ENCODE peak calls at places on chromosome 5, in six cellular contexts. L, Z, K, B, Y and M are unnamed samples.

GRCh38 chr5:133314086-133314485 is 262.3 kb downstream of the HSPA4 start:
- DNase-seq in Z (no peak), Y (no peak), K (no peak), B (no peak), L (no peak), M (peak)

GRCh38 chr5:53249529-53249928 is 140.0 kb upstream of the MOCS2 start:
- DNase-seq in L (peak), Y (no peak), Z (no peak), K (no peak), B (no peak), M (no peak)

GRCh38 chr5:173530547-173530946 is 85.9 kb downstream of the BOD1 start:
- DNase-seq in K (peak), Y (no peak), Z (no peak), L (no peak), B (no peak), M (peak)

GRCh38 chr5:10607023-10607665 is 43.3 kb downstream of the ANKRD33B start:
- DNase-seq in B (peak), Z (no peak), Y (peak), K (no peak), L (no peak), M (peak)

GRCh38 chr5:126358525-126358924 is 64.7 kb upstream of the GRAMD2B start:
- DNase-seq in B (no peak), L (peak), Z (no peak), Y (no peak), K (no peak), M (peak)

GRCh38 chr5:126285307-126285706 is 137.9 kb upstream of the GRAMD2B start:
- DNase-seq in Z (no peak), K (no peak), L (no peak), B (no peak), Y (no peak), M (no peak)

GRCh38 chr5:124057161-124057814 is 545.3 kb downstream of the CSNK1G3 start:
- DNase-seq in B (peak), Y (peak), Z (no peak), K (no peak), L (no peak), M (peak)

GRCh38 chr5:74433255-74434123 is 207.0 kb downstream of the ENC1 start:
- DNase-seq in L (peak), B (no peak), Z (no peak), Y (no peak), K (peak), M (no peak)

GRCh38 chr5:174532453-174533126 is 191.8 kb upstream of the MSX2 start:
- DNase-seq in L (peak), Z (peak), K (peak), B (no peak), Y (peak), M (peak)

GRCh38 chr5:169997736-169998284 is 17.5 kb upstream of the INSYN2B start:
- DNase-seq in Y (no peak), Z (no peak), K (no peak), L (no peak), B (no peak), M (no peak)

GRCh38 chr5:33299621-33300208 is 141.1 kb upstream of the TARS1 start:
- DNase-seq in Y (no peak), K (no peak), L (peak), Z (no peak), B (peak), M (peak)

GRCh38 chr5:757346-757930 is 27.1 kb downstream of the ZDHHC11B start:
- DNase-seq in K (no peak), Z (no peak), B (no peak), L (no peak), Y (no peak), M (no peak)

GRCh38 chr5:176533894-176534611 is 3.1 kb downstream of the RNF44 start:
- DNase-seq in K (no peak), B (no peak), Z (no peak), Y (peak), L (no peak), M (peak)

GRCh38 chr5:53472720-53473510 is 7.5 kb upstream of the FST start:
- DNase-seq in K (no peak), B (no peak), Y (no peak), L (no peak), Z (no peak), M (no peak)

GRCh38 chr5:143592648-143593047 is 189.2 kb upstream of the NR3C1 start:
- DNase-seq in Y (no peak), K (no peak), Z (no peak), L (peak), B (no peak), M (peak)

GRCh38 chr5:75089137-75089536 is 36.8 kb upstream of the GCNT4 start:
- DNase-seq in L (peak), Y (peak), K (no peak), B (no peak), Z (no peak), M (no peak)

GRCh38 chr5:57653636-57654290 is 171.2 kb upstream of the ACTBL2 start:
- DNase-seq in Z (peak), B (no peak), Y (no peak), L (no peak), K (no peak), M (no peak)

GRCh38 chr5:134149571-134150303 is 27.0 kb downstream of the SKP1 start:
- DNase-seq in Z (no peak), L (no peak), Y (no peak), K (no peak), B (no peak), M (no peak)

GRCh38 chr5:100539519-100539918 is 4.3 kb downstream of the FAM174A start:
- DNase-seq in Y (no peak), B (no peak), Z (no peak), L (no peak), K (no peak), M (no peak)

GRCh38 chr5:38800515-38800914 is 45.3 kb upstream of the OSMR start:
- DNase-seq in K (no peak), B (no peak), Z (no peak), Y (no peak), L (no peak), M (no peak)

GRCh38 chr5:140186155-140186753 is 11.3 kb downstream of the CYSTM1 start:
- DNase-seq in B (no peak), L (no peak), Y (no peak), K (no peak), Z (no peak), M (no peak)

GRCh38 chr5:179796877-179797608 is 3.3 kb downstream of the LTC4S start:
- DNase-seq in B (no peak), Z (no peak), L (no peak), Y (no peak), K (no peak), M (no peak)

GRCh38 chr5:167104351-167104750 is 1187.1 kb upstream of the WWC1 start:
- DNase-seq in Y (no peak), Z (no peak), B (no peak), L (no peak), K (no peak), M (peak)

GRCh38 chr5:32202394-32202793 is 28.3 kb upstream of the GOLPH3 start:
- DNase-seq in B (no peak), Y (no peak), Z (no peak), K (no peak), L (no peak), M (no peak)

GRCh38 chr5:147918101-147918500 is 11.8 kb upstream of the C5orf46 start:
- DNase-seq in B (no peak), Y (no peak), Z (no peak), K (no peak), L (no peak), M (no peak)

GRCh38 chr5:126503602-126504104 is 80.4 kb downstream of the GRAMD2B start:
- DNase-seq in K (no peak), B (no peak), L (no peak), Z (no peak), Y (no peak), M (no peak)

GRCh38 chr5:90873033-90873517 is 314.5 kb downstream of the ADGRV1 start:
- DNase-seq in B (no peak), K (no peak), Z (no peak), Y (peak), L (no peak), M (no peak)

GRCh38 chr5:147617191-147617606 is 107.3 kb upstream of the DPYSL3 start:
- DNase-seq in B (no peak), K (no peak), Y (no peak), Z (no peak), L (no peak), M (no peak)

GRCh38 chr5:129137637-129138036 is 43.1 kb downstream of the ISOC1 start:
- DNase-seq in L (no peak), Z (no peak), B (no peak), K (no peak), Y (no peak), M (no peak)

GRCh38 chr5:126868961-126869451 is 92.1 kb downstream of the LMNB1 start:
- DNase-seq in Z (peak), B (peak), L (peak), Y (peak), K (no peak), M (peak)

GRCh38 chr5:139982975-139983240 is 60.2 kb downstream of the NRG2 start:
- DNase-seq in L (peak), B (no peak), Y (no peak), Z (no peak), K (no peak), M (no peak)